ENCODE peak calls at places on chromosome 20, in four cellular contexts. H is colonic mucosa, Y is SK-N-SH, J is upper lobe of right lung. B is an unnamed sample.

GRCh38 chr20:10763117-10763516 is 89.3 kb upstream of the JAG1 start:
- DNase-seq in J (no peak), H (no peak), Y (no peak), B (peak; percentile 32)

GRCh38 chr20:39850821-39851330 is 838.2 kb downstream of the MAFB start:
- DNase-seq in H (no peak), J (no peak), Y (no peak), B (no peak)

GRCh38 chr20:34997171-34997570 is 41.5 kb downstream of the MYH7B start:
- DNase-seq in H (peak; percentile 63), J (no peak), Y (no peak), B (no peak)

GRCh38 chr20:32678948-32679347 is 5.2 kb upstream of the C20orf203 start:
- DNase-seq in Y (no peak), J (no peak), H (no peak), B (no peak)

GRCh38 chr20:63230800-63231268 is 4.9 kb upstream of the BIRC7 start:
- DNase-seq in Y (peak; percentile 74), J (no peak), H (peak; percentile 42), B (peak; percentile 79)

GRCh38 chr20:63628246-63628975 is 1.5 kb upstream of the GMEB2 start:
- DNase-seq in Y (peak; percentile 70), H (peak; percentile 80), J (peak; percentile 76), B (no peak)

GRCh38 chr20:15937179-15937578 is 636.1 kb downstream of the KIF16B start:
- DNase-seq in Y (no peak), J (no peak), H (no peak), B (no peak)

GRCh38 chr20:14775778-14776177 is 438.4 kb upstream of the FLRT3 start:
- DNase-seq in H (no peak), Y (no peak), J (no peak), B (peak; percentile 35)

GRCh38 chr20:31675828-31676533 is 38.3 kb downstream of the COX4I2 start:
- DNase-seq in J (no peak), Y (no peak), H (peak; percentile 40), B (peak; percentile 83)

GRCh38 chr20:5719861-5720401 is 30.3 kb upstream of the SHLD1 start:
- DNase-seq in Y (no peak), H (no peak), J (no peak), B (no peak)

GRCh38 chr20:32189691-32190607 is 17.6 kb downstream of the PLAGL2 start:
- DNase-seq in J (peak; percentile 74), Y (peak; percentile 92), H (peak; percentile 46), B (peak; percentile 50)

GRCh38 chr20:11193241-11193640 is 519.4 kb upstream of the JAG1 start:
- DNase-seq in H (no peak), J (no peak), Y (no peak), B (peak; percentile 17)

GRCh38 chr20:18404172-18404571 is 62.7 kb downstream of the DZANK1 start:
- DNase-seq in H (no peak), Y (no peak), J (no peak), B (no peak)

GRCh38 chr20:10553326-10553984 is 118.3 kb downstream of the SLX4IP start:
- DNase-seq in J (peak; percentile 72), Y (peak; percentile 49), H (peak; percentile 70), B (peak; percentile 84)

GRCh38 chr20:56352656-56353055 is 6.1 kb upstream of the FAM210B start:
- DNase-seq in H (no peak), Y (no peak), J (no peak), B (no peak)

GRCh38 chr20:23647346-23647745 is 9.6 kb upstream of the CST3 start:
- DNase-seq in Y (no peak), H (no peak), J (no peak), B (no peak)

GRCh38 chr20:47610247-47610944 is 108.7 kb downstream of the NCOA3 start:
- DNase-seq in Y (no peak), H (no peak), J (no peak), B (no peak)

GRCh38 chr20:39144757-39145156 is 182.6 kb downstream of the DHX35 start:
- DNase-seq in J (no peak), H (no peak), Y (no peak), B (no peak)

GRCh38 chr20:29313481-29313880 is 1944.0 kb upstream of the DEFB115 start:
- DNase-seq in H (no peak), J (no peak), Y (no peak), B (no peak)

GRCh38 chr20:60037120-60037499 is 78.9 kb downstream of the CDH26 start:
- DNase-seq in Y (no peak), H (no peak), J (no peak), B (no peak)

GRCh38 chr20:35796556-35796955 is 24.7 kb downstream of the PHF20 start:
- DNase-seq in H (no peak), Y (no peak), J (no peak), B (no peak)

GRCh38 chr20:53643031-53643832 is 49.6 kb upstream of the ZNF217 start:
- DNase-seq in H (peak; percentile 67), J (no peak), Y (no peak), B (no peak)
- H3K4me3 ChIP-seq in H (no peak overlapping the region), J (peak overlapping the region; percentile 9), Y (peak overlapping the region; percentile 42), B (no peak overlapping the region)

GRCh38 chr20:57680934-57681914 is 28.6 kb downstream of the PMEPA1 start:
- DNase-seq in Y (no peak), J (no peak), H (no peak), B (no peak)
- H3K4me1 ChIP-seq in Y (peaks cover 14% of the 10 kb centered on the region), J (peaks cover 14% of the 10 kb centered on the region), H (peaks cover 17% of the 10 kb centered on the region), B (peaks cover 48% of the 10 kb centered on the region)

DNA sequence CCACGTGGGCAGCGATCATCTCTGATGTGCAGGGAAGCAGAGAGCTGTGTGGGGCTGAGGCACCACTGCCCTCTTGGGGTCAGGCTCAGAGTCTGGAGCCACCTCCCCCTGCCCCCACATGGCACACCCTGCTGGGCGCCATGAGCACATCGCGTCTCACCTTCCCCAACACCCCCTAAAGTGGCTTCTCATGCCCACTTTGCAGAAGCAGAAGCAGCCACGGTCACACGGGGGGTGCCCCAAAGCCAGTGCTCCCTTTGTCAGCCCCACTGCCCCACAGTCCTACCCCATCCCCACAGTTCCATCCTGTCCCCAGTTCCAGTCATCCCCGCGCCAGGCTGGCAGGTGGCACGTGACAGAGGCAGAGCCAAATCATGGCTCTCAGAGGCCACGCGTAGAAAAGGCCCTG is 19.5 kb downstream of the SDCBP2 start:
- DNase-seq in H (no peak), J (no peak), Y (no peak), B (no peak)
- TF ChIP-seq CTCF in H (no peak), J (no peak), Y (no peak), B (no peak)

GRCh38 chr20:50386641-50386960 is 123.6 kb upstream of the PTPN1 start:
- DNase-seq in Y (no peak), H (no peak), J (no peak), B (no peak)

GRCh38 chr20:50387996-50388332 is 122.2 kb upstream of the PTPN1 start:
- DNase-seq in J (no peak), H (no peak), Y (no peak), B (no peak)

GRCh38 chr20:50387218-50387995 is 122.8 kb upstream of the PTPN1 start:
- DNase-seq in J (no peak), Y (no peak), H (no peak), B (peak; percentile 43)

GRCh38 chr20:50388733-50389436 is 121.3 kb upstream of the PTPN1 start:
- DNase-seq in Y (no peak), J (no peak), H (no peak), B (no peak)

GRCh38 chr20:50385733-50386640 is 124.2 kb upstream of the PTPN1 start:
- DNase-seq in H (no peak), Y (no peak), J (no peak), B (no peak)
- H3K4me3 ChIP-seq in H (no peak overlapping the region), Y (no peak overlapping the region), J (no peak overlapping the region), B (no peak overlapping the region)

GRCh38 chr20:53926428-53927028 is 143.9 kb downstream of the BCAS1 start:
- DNase-seq in H (peak; percentile 40), J (no peak), Y (no peak), B (no peak)

GRCh38 chr20:53921443-53921973 is 148.9 kb downstream of the BCAS1 start:
- DNase-seq in Y (no peak), H (no peak), J (no peak), B (no peak)

GRCh38 chr20:53925651-53926401 is 144.6 kb downstream of the BCAS1 start:
- DNase-seq in J (no peak), Y (no peak), H (no peak), B (no peak)

GRCh38 chr20:53922901-53923314 is 147.5 kb downstream of the BCAS1 start:
- DNase-seq in Y (no peak), H (no peak), J (no peak), B (peak; percentile 52)

DNA sequence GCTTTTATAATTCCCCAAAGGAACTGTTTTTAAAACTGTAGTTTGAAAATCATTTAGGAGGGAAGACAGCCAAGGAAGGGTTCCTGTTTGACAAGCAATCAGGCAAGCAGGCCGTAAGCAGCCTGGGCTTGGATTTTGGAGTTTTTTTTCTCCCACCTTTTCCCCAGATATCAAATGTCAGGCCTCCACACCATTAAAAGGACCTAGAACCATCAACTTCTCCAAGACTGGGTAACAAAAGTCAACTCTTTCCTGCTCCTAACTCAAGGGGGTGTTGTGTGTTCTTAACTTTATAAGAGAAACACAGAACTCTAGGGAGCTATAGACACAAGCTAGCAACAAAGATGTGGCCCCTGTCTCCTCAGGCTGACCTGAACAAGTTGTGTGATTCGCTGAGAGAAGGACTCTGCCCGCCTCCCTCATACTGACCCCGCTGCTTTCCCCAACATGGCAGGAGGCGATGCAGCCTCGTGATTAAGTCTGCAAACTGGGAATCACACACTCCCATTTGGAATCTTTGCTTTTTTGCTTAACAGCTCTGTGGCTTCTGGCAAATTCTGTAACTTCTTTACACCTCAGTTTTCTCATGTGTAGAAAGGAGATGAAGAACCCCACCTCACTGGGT is 146.5 kb downstream of the BCAS1 start:
- DNase-seq in H (no peak), J (no peak), Y (no peak), B (no peak)
- H3K4me1 ChIP-seq in H (no peaks in the 10 kb centered on the region), J (peaks cover 13% of the 10 kb centered on the region), Y (peaks cover 7% of the 10 kb centered on the region), B (peaks cover 6% of the 10 kb centered on the region)

GRCh38 chr20:62027698-62028321 is 37.9 kb downstream of the TAF4 start:
- DNase-seq in Y (no peak), J (no peak), H (no peak), B (no peak)

GRCh38 chr20:62026564-62026856 is 39.2 kb downstream of the TAF4 start:
- DNase-seq in J (no peak), H (no peak), Y (no peak), B (no peak)

GRCh38 chr20:62027116-62027515 is 38.6 kb downstream of the TAF4 start:
- DNase-seq in J (no peak), H (no peak), Y (no peak), B (no peak)

GRCh38 chr20:62025394-62025793 is 40.3 kb downstream of the TAF4 start:
- DNase-seq in H (no peak), Y (no peak), J (no peak), B (no peak)

GRCh38 chr20:62025832-62026563 is 39.7 kb downstream of the TAF4 start:
- DNase-seq in J (no peak), Y (peak; percentile 58), H (no peak), B (peak; percentile 49)
- TF ChIP-seq CTCF in J (peak; percentile 52), Y (no peak), H (no peak), B (peak; percentile 88)

GRCh38 chr20:62011403-62011791 is 54.3 kb downstream of the TAF4 start:
- DNase-seq in J (no peak), Y (no peak), H (no peak), B (no peak)
- H3K4me3 ChIP-seq in J (no peak overlapping the region), Y (no peak overlapping the region), H (no peak overlapping the region), B (no peak overlapping the region)

GRCh38 chr20:24992420-24993205 is at the start of gene APMAP:
- DNase-seq in H (peak; percentile 97), J (peak; percentile 98), Y (peak; percentile 98), B (peak; percentile 97)
- H3K4me1 ChIP-seq in H (no peaks in the 10 kb centered on the region), J (peaks cover 29% of the 10 kb centered on the region), Y (peaks cover 17% of the 10 kb centered on the region), B (peaks cover 8% of the 10 kb centered on the region)

B was measured in cardiac muscle cell.